ENCODE peak calls at places on chromosome X, in six cellular contexts. One of them, this sample, is unnamed.

GRCh38 chrX:43278440-43278839 is 377.7 kb upstream of the MAOA start:
- DNase-seq in IMR-90: no peak
- DNase-seq in uterus: no peak
- DNase-seq in esophagus squamous epithelium: no peak
- DNase-seq in mammary epithelial cell: no peak
- DNase-seq in GM12865: no peak
- DNase-seq in this sample: no peak

GRCh38 chrX:119672252-119672825 is 20.6 kb downstream of the SEPTIN6 start:
- DNase-seq in esophagus squamous epithelium: no peak
- DNase-seq in IMR-90: peak
- DNase-seq in uterus: no peak
- DNase-seq in GM12865: no peak
- DNase-seq in mammary epithelial cell: no peak
- DNase-seq in this sample: no peak

GRCh38 chrX:10296581-10296980 is 139.8 kb downstream of the CLCN4 start:
- DNase-seq in esophagus squamous epithelium: no peak
- DNase-seq in mammary epithelial cell: no peak
- DNase-seq in IMR-90: peak
- DNase-seq in GM12865: no peak
- DNase-seq in uterus: no peak
- DNase-seq in this sample: no peak

GRCh38 chrX:68710870-68711576 is 63.6 kb downstream of the STARD8 start:
- DNase-seq in GM12865: peak
- DNase-seq in uterus: peak
- DNase-seq in esophagus squamous epithelium: no peak
- DNase-seq in mammary epithelial cell: peak
- DNase-seq in IMR-90: peak
- DNase-seq in this sample: no peak

GRCh38 chrX:13759152-13759718 is 24.7 kb downstream of the OFD1 start:
- DNase-seq in GM12865: peak
- DNase-seq in mammary epithelial cell: no peak
- DNase-seq in esophagus squamous epithelium: no peak
- DNase-seq in uterus: no peak
- DNase-seq in IMR-90: no peak
- DNase-seq in this sample: no peak

GRCh38 chrX:2450681-2451080 is 50.1 kb downstream of the DHRSX start:
- DNase-seq in esophagus squamous epithelium: no peak
- DNase-seq in mammary epithelial cell: no peak
- DNase-seq in IMR-90: no peak
- DNase-seq in uterus: no peak
- DNase-seq in GM12865: no peak
- DNase-seq in this sample: no peak

GRCh38 chrX:9656871-9657270 is 108.8 kb downstream of the GPR143 start:
- DNase-seq in uterus: no peak
- DNase-seq in mammary epithelial cell: no peak
- DNase-seq in esophagus squamous epithelium: no peak
- DNase-seq in IMR-90: no peak
- DNase-seq in GM12865: no peak
- DNase-seq in this sample: no peak

GRCh38 chrX:68842781-68843581 is 14.2 kb downstream of the EFNB1 start:
- DNase-seq in uterus: no peak
- DNase-seq in IMR-90: peak
- DNase-seq in mammary epithelial cell: peak
- DNase-seq in GM12865: no peak
- DNase-seq in esophagus squamous epithelium: no peak
- DNase-seq in this sample: no peak

GRCh38 chrX:5648941-5649568 is 579.6 kb downstream of the NLGN4X start:
- DNase-seq in mammary epithelial cell: no peak
- DNase-seq in esophagus squamous epithelium: no peak
- DNase-seq in GM12865: no peak
- DNase-seq in IMR-90: no peak
- DNase-seq in uterus: no peak
- DNase-seq in this sample: no peak

GRCh38 chrX:43861750-43862149 is 20.5 kb downstream of the MAOB start:
- DNase-seq in GM12865: no peak
- DNase-seq in uterus: peak
- DNase-seq in mammary epithelial cell: peak
- DNase-seq in IMR-90: no peak
- DNase-seq in esophagus squamous epithelium: no peak
- DNase-seq in this sample: no peak

GRCh38 chrX:12548746-12549145 is 242.5 kb upstream of the PRPS2 start:
- DNase-seq in mammary epithelial cell: peak
- DNase-seq in esophagus squamous epithelium: no peak
- DNase-seq in IMR-90: peak
- DNase-seq in uterus: no peak
- DNase-seq in GM12865: peak
- DNase-seq in this sample: no peak

GRCh38 chrX:133365886-133366611 is 49.2 kb downstream of the GPC4 start:
- DNase-seq in mammary epithelial cell: no peak
- DNase-seq in IMR-90: peak
- DNase-seq in GM12865: no peak
- DNase-seq in esophagus squamous epithelium: no peak
- DNase-seq in uterus: no peak
- DNase-seq in this sample: no peak

GRCh38 chrX:73337366-73337765 is 109.5 kb upstream of the CDX4 start:
- DNase-seq in esophagus squamous epithelium: no peak
- DNase-seq in uterus: no peak
- DNase-seq in IMR-90: no peak
- DNase-seq in mammary epithelial cell: no peak
- DNase-seq in GM12865: no peak
- DNase-seq in this sample: no peak

GRCh38 chrX:53456254-53456653 is 22.1 kb upstream of the HSD17B10 start:
- DNase-seq in IMR-90: peak
- DNase-seq in GM12865: no peak
- DNase-seq in mammary epithelial cell: peak
- DNase-seq in uterus: no peak
- DNase-seq in esophagus squamous epithelium: no peak
- DNase-seq in this sample: no peak

GRCh38 chrX:119093991-119094741 is 21.4 kb downstream of the CT47C1 start:
- DNase-seq in esophagus squamous epithelium: no peak
- DNase-seq in uterus: no peak
- DNase-seq in IMR-90: peak
- DNase-seq in GM12865: no peak
- DNase-seq in mammary epithelial cell: peak
- DNase-seq in this sample: no peak

GRCh38 chrX:107968623-107969022 is 13.5 kb downstream of the TEX13B start:
- DNase-seq in esophagus squamous epithelium: no peak
- DNase-seq in GM12865: no peak
- DNase-seq in uterus: no peak
- DNase-seq in IMR-90: no peak
- DNase-seq in mammary epithelial cell: peak
- DNase-seq in this sample: no peak

GRCh38 chrX:45515262-45516215 is 314.9 kb upstream of the DIPK2B start:
- DNase-seq in mammary epithelial cell: peak
- DNase-seq in IMR-90: peak
- DNase-seq in GM12865: peak
- DNase-seq in esophagus squamous epithelium: no peak
- DNase-seq in uterus: peak
- DNase-seq in this sample: peak

GRCh38 chrX:130084651-130085237 is 25.6 kb downstream of the ELF4 start:
- DNase-seq in uterus: no peak
- DNase-seq in mammary epithelial cell: no peak
- DNase-seq in IMR-90: no peak
- DNase-seq in esophagus squamous epithelium: no peak
- DNase-seq in GM12865: peak
- DNase-seq in this sample: no peak

GRCh38 chrX:114717921-114718320 is 134.0 kb downstream of the HTR2C start:
- DNase-seq in GM12865: no peak
- DNase-seq in uterus: no peak
- DNase-seq in IMR-90: no peak
- DNase-seq in esophagus squamous epithelium: no peak
- DNase-seq in mammary epithelial cell: no peak
- DNase-seq in this sample: no peak

GRCh38 chrX:274904-275475 is 6.2 kb upstream of the PLCXD1 start:
- DNase-seq in GM12865: no peak
- DNase-seq in IMR-90: no peak
- DNase-seq in esophagus squamous epithelium: no peak
- DNase-seq in mammary epithelial cell: no peak
- DNase-seq in uterus: no peak
- DNase-seq in this sample: no peak

DNA sequence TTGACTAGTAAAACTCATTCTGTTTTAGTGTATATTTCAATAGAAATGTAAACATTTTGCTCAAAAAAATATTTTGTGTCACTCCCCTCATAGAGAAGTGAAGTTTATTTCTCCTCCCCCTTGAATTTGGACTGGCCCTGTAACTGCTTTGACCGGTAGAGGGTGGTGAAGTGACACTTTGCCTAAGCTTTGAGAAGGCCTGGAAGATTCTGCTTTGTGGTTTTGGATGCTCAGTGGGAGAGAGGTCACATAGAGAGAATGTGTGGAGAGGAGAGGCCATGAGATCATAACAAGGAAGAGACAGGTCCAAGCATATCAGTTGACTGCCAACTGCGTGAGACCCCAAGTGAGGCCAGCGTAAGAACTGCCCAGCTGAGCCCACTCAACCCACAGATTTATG is 19.1 kb upstream of the ARX start:
- DNase-seq in GM12865: no peak
- DNase-seq in uterus: no peak
- DNase-seq in esophagus squamous epithelium: no peak
- DNase-seq in IMR-90: no peak
- DNase-seq in mammary epithelial cell: no peak
- DNase-seq in this sample: no peak
- TF ChIP-seq CTCF in GM12865: peak
- TF ChIP-seq CTCF in uterus: no peak
- TF ChIP-seq CTCF in esophagus squamous epithelium: no peak
- TF ChIP-seq CTCF in IMR-90: peak
- TF ChIP-seq CTCF in mammary epithelial cell: peak
- TF ChIP-seq CTCF in this sample: no peak

GRCh38 chrX:30865020-30865419 is 24.0 kb downstream of the TAB3 start:
- DNase-seq in esophagus squamous epithelium: no peak
- DNase-seq in GM12865: peak
- DNase-seq in IMR-90: no peak
- DNase-seq in uterus: no peak
- DNase-seq in mammary epithelial cell: peak
- DNase-seq in this sample: no peak
- TF ChIP-seq CTCF in esophagus squamous epithelium: no peak
- TF ChIP-seq CTCF in GM12865: peak
- TF ChIP-seq CTCF in IMR-90: peak
- TF ChIP-seq CTCF in uterus: no peak
- TF ChIP-seq CTCF in mammary epithelial cell: peak
- TF ChIP-seq CTCF in this sample: no peak

GRCh38 chrX:41275661-41276609 is 58.0 kb upstream of the DDX3X start:
- DNase-seq in uterus: peak
- DNase-seq in esophagus squamous epithelium: no peak
- DNase-seq in mammary epithelial cell: peak
- DNase-seq in IMR-90: peak
- DNase-seq in GM12865: peak
- DNase-seq in this sample: no peak
- TF ChIP-seq CTCF in uterus: peak
- TF ChIP-seq CTCF in esophagus squamous epithelium: peak
- TF ChIP-seq CTCF in mammary epithelial cell: peak
- TF ChIP-seq CTCF in IMR-90: peak
- TF ChIP-seq CTCF in GM12865: peak
- TF ChIP-seq CTCF in this sample: no peak

GRCh38 chrX:39335447-39336235 is 534.4 kb downstream of the MID1IP1 start:
- DNase-seq in esophagus squamous epithelium: no peak
- DNase-seq in GM12865: no peak
- DNase-seq in mammary epithelial cell: no peak
- DNase-seq in IMR-90: no peak
- DNase-seq in uterus: no peak
- DNase-seq in this sample: no peak

GRCh38 chrX:39338583-39338982 is 537.3 kb downstream of the MID1IP1 start:
- DNase-seq in mammary epithelial cell: no peak
- DNase-seq in IMR-90: no peak
- DNase-seq in GM12865: no peak
- DNase-seq in esophagus squamous epithelium: no peak
- DNase-seq in uterus: no peak
- DNase-seq in this sample: no peak

GRCh38 chrX:39337461-39337860 is 536.2 kb downstream of the MID1IP1 start:
- DNase-seq in uterus: no peak
- DNase-seq in mammary epithelial cell: no peak
- DNase-seq in IMR-90: no peak
- DNase-seq in GM12865: no peak
- DNase-seq in esophagus squamous epithelium: no peak
- DNase-seq in this sample: no peak

GRCh38 chrX:39331062-39331704 is 529.9 kb downstream of the MID1IP1 start:
- DNase-seq in IMR-90: no peak
- DNase-seq in GM12865: peak
- DNase-seq in mammary epithelial cell: no peak
- DNase-seq in uterus: no peak
- DNase-seq in esophagus squamous epithelium: no peak
- DNase-seq in this sample: no peak

DNA sequence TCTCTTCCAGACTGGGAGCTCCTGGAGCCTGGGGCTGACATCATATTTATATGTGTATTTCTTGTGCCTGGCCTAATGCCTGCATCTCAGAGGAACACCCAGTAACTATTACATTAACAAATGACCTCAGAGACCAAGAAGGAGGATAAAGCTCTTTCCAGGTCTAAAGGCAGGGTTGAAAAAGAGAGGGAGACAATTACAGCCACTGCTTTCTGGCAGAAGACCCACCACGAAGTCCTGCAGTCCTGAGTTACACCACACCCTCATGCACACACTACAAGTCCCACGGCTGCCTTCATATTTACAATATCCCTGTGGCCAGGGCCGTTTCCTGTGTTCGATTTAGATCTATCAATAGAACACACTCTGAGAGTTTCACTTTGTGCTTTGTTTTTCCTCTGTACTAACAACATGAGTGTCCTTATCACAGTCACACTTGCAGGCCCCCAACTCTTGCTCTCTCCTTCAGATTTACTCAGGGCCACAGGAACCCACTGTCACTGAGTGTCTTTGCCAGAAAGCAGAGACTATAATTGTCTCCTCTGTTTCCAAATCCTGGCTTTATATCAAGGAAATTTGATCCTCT is 535.5 kb downstream of the MID1IP1 start:
- DNase-seq in mammary epithelial cell: no peak
- DNase-seq in uterus: peak
- DNase-seq in esophagus squamous epithelium: no peak
- DNase-seq in IMR-90: no peak
- DNase-seq in GM12865: peak
- DNase-seq in this sample: no peak
- TF ChIP-seq CTCF in mammary epithelial cell: no peak
- TF ChIP-seq CTCF in uterus: no peak
- TF ChIP-seq CTCF in esophagus squamous epithelium: no peak
- TF ChIP-seq CTCF in IMR-90: no peak
- TF ChIP-seq CTCF in GM12865: no peak
- TF ChIP-seq CTCF in this sample: no peak

DNA sequence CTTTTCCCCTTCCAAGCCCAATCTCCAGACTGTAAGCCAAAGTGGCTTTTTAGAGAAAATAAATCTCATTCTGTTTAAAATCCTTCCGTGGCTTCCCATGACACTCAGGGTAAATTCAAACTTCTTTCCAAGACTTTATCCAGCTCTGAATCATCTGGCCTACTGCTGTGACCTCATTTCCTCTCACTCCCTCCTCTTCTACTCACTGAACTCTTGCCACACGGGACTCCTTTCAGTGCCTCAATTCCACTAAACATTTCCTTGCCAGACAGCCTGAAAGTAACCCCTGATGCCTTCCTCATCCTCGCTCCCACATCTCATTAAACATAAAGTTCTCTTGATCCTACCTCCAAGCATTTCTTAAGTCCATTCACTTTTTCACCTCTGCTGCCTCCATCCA is 27.8 kb upstream of the RNF128 start:
- DNase-seq in uterus: no peak
- DNase-seq in mammary epithelial cell: peak
- DNase-seq in esophagus squamous epithelium: no peak
- DNase-seq in GM12865: no peak
- DNase-seq in IMR-90: peak
- DNase-seq in this sample: no peak
- TF ChIP-seq CTCF in uterus: no peak
- TF ChIP-seq CTCF in mammary epithelial cell: no peak
- TF ChIP-seq CTCF in esophagus squamous epithelium: no peak
- TF ChIP-seq CTCF in GM12865: no peak
- TF ChIP-seq CTCF in IMR-90: no peak
- TF ChIP-seq CTCF in this sample: no peak

This sample was measured in omental fat pad.